ENCODE peak calls at places on chromosomes 1 and 21, in nine cellular contexts. One of them, this sample, is unnamed. For H3K4me1, the result is how much of the 10 kb centered on the place peaks cover.

GRCh38 chr1:210500831-210501230 is 172.1 kb downstream of the HHAT start:
- DNase-seq in left lung: no peak
- DNase-seq in ovary: no peak
- DNase-seq in mammary epithelial cell: no peak
- DNase-seq in suprapubic skin: no peak
- DNase-seq in heart right ventricle: no peak
- DNase-seq in IMR-90: peak
- DNase-seq in GM12878: no peak
- DNase-seq in cardiac muscle cell: no peak
- DNase-seq in this sample: no peak

GRCh38 chr1:110605901-110606783 is at the start of gene KCNA2:
- DNase-seq in left lung: peak
- DNase-seq in ovary: peak
- DNase-seq in mammary epithelial cell: no peak
- DNase-seq in suprapubic skin: no peak
- DNase-seq in heart right ventricle: peak
- DNase-seq in IMR-90: no peak
- DNase-seq in GM12878: no peak
- DNase-seq in cardiac muscle cell: peak
- DNase-seq in this sample: no peak

GRCh38 chr1:244583358-244583757 is 69.6 kb upstream of the DESI2 start:
- DNase-seq in left lung: no peak
- DNase-seq in ovary: no peak
- DNase-seq in mammary epithelial cell: no peak
- DNase-seq in suprapubic skin: no peak
- DNase-seq in heart right ventricle: no peak
- DNase-seq in IMR-90: no peak
- DNase-seq in GM12878: no peak
- DNase-seq in cardiac muscle cell: no peak
- DNase-seq in this sample: no peak

GRCh38 chr1:57254006-57254405 is 169.9 kb downstream of the DAB1 start:
- DNase-seq in left lung: no peak
- DNase-seq in ovary: no peak
- DNase-seq in mammary epithelial cell: peak
- DNase-seq in suprapubic skin: no peak
- DNase-seq in heart right ventricle: no peak
- DNase-seq in IMR-90: peak
- DNase-seq in GM12878: no peak
- DNase-seq in cardiac muscle cell: no peak
- DNase-seq in this sample: no peak

GRCh38 chr1:25006770-25007169 is 76.7 kb upstream of the RUNX3 start:
- DNase-seq in left lung: no peak
- DNase-seq in ovary: peak
- DNase-seq in mammary epithelial cell: no peak
- DNase-seq in suprapubic skin: no peak
- DNase-seq in heart right ventricle: no peak
- DNase-seq in IMR-90: peak
- DNase-seq in GM12878: no peak
- DNase-seq in cardiac muscle cell: peak
- DNase-seq in this sample: no peak

GRCh38 chr1:98677288-98677687 is 15.8 kb downstream of the SNX7 start:
- DNase-seq in left lung: no peak
- DNase-seq in ovary: no peak
- DNase-seq in mammary epithelial cell: peak
- DNase-seq in suprapubic skin: no peak
- DNase-seq in heart right ventricle: no peak
- DNase-seq in IMR-90: peak
- DNase-seq in GM12878: no peak
- DNase-seq in cardiac muscle cell: no peak
- DNase-seq in this sample: no peak

GRCh38 chr1:37741130-37741529 is 23.8 kb downstream of the EPHA10 start:
- DNase-seq in left lung: no peak
- DNase-seq in ovary: no peak
- DNase-seq in mammary epithelial cell: peak
- DNase-seq in suprapubic skin: no peak
- DNase-seq in heart right ventricle: no peak
- DNase-seq in IMR-90: peak
- DNase-seq in GM12878: no peak
- DNase-seq in cardiac muscle cell: no peak
- DNase-seq in this sample: no peak

GRCh38 chr1:112841825-112842224 is 114.2 kb downstream of the SLC16A1 start:
- DNase-seq in left lung: no peak
- DNase-seq in ovary: no peak
- DNase-seq in mammary epithelial cell: no peak
- DNase-seq in suprapubic skin: no peak
- DNase-seq in heart right ventricle: no peak
- DNase-seq in IMR-90: no peak
- DNase-seq in GM12878: peak
- DNase-seq in cardiac muscle cell: no peak
- DNase-seq in this sample: no peak

GRCh38 chr1:92784051-92784638 is 763 bp downstream of the EVI5 start:
- DNase-seq in left lung: no peak
- DNase-seq in ovary: no peak
- DNase-seq in mammary epithelial cell: peak
- DNase-seq in suprapubic skin: no peak
- DNase-seq in heart right ventricle: no peak
- DNase-seq in IMR-90: peak
- DNase-seq in GM12878: peak
- DNase-seq in cardiac muscle cell: peak
- DNase-seq in this sample: peak
- H3K4me1 ChIP-seq in left lung: under half
- H3K4me1 ChIP-seq in ovary: under half
- H3K4me1 ChIP-seq in mammary epithelial cell: under half
- H3K4me1 ChIP-seq in suprapubic skin: under half
- H3K4me1 ChIP-seq in heart right ventricle: under half
- H3K4me1 ChIP-seq in IMR-90: under half
- H3K4me1 ChIP-seq in GM12878: under half
- H3K4me1 ChIP-seq in cardiac muscle cell: under half
- H3K4me1 ChIP-seq in this sample: under half

DNA sequence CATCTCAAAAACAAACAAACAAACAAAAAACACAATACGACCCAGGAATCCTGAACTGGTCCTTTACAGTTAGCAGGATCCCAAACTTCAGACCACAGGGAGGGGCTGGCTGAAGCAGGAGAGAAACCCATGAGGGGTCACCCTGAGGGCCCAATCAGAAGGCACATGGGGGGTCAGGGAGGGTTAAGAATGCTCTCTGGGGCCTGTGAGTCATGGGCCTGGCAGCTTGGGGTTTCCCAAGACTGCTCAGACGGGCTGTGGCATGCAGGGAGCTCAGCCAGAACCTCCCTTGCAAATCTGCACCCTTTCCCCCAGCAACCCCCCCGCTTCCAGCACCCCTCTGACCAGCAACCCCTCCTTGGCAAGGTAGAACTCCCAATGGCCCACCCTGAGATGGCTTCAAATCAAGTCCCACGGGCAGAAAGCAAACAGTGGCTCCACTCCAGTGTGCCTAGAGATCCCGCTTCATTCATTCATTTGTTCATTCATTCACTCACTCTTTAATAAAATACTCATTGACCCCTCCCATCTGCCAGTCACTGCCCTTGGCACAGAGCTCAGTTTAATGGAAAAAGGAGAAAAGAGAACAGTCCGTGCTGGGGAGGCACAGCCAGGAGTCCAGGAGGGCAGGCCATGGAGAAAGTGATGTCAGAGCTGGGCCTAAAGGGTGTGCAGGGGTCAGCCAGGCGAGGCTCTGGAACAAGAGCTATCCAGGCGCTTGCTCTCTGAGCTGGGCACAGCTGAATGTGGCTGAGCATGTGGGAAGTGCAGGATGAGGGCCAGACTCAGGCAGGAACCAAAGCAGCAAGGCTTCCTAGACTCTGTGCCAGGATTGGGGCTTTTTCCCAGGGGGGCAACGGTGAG is 8.2 kb downstream of the UQCRHL start:
- DNase-seq in left lung: peak
- DNase-seq in ovary: peak
- DNase-seq in mammary epithelial cell: peak
- DNase-seq in suprapubic skin: peak
- DNase-seq in heart right ventricle: peak
- DNase-seq in IMR-90: peak
- DNase-seq in GM12878: no peak
- DNase-seq in cardiac muscle cell: no peak
- DNase-seq in this sample: peak
- H3K27ac ChIP-seq in left lung: peak
- H3K27ac ChIP-seq in ovary: no peak
- H3K27ac ChIP-seq in mammary epithelial cell: peak
- H3K27ac ChIP-seq in suprapubic skin: peak
- H3K27ac ChIP-seq in heart right ventricle: no peak
- H3K27ac ChIP-seq in IMR-90: peak
- H3K27ac ChIP-seq in GM12878: no peak
- H3K27ac ChIP-seq in cardiac muscle cell: no peak
- H3K27ac ChIP-seq in this sample: peak

GRCh38 chr21:33117268-33117888 is 47.4 kb downstream of the OLIG1 start:
- DNase-seq in left lung: no peak
- DNase-seq in ovary: no peak
- DNase-seq in mammary epithelial cell: no peak
- DNase-seq in suprapubic skin: no peak
- DNase-seq in heart right ventricle: no peak
- DNase-seq in IMR-90: no peak
- DNase-seq in GM12878: no peak
- DNase-seq in cardiac muscle cell: no peak
- DNase-seq in this sample: no peak

GRCh38 chr21:33112670-33113596 is 43.0 kb downstream of the OLIG1 start:
- DNase-seq in left lung: no peak
- DNase-seq in ovary: no peak
- DNase-seq in mammary epithelial cell: no peak
- DNase-seq in suprapubic skin: no peak
- DNase-seq in heart right ventricle: no peak
- DNase-seq in IMR-90: no peak
- DNase-seq in GM12878: no peak
- DNase-seq in cardiac muscle cell: no peak
- DNase-seq in this sample: no peak

GRCh38 chr21:33114276-33114675 is 44.3 kb downstream of the OLIG1 start:
- DNase-seq in left lung: no peak
- DNase-seq in ovary: no peak
- DNase-seq in mammary epithelial cell: no peak
- DNase-seq in suprapubic skin: no peak
- DNase-seq in heart right ventricle: no peak
- DNase-seq in IMR-90: no peak
- DNase-seq in GM12878: no peak
- DNase-seq in cardiac muscle cell: no peak
- DNase-seq in this sample: no peak

GRCh38 chr21:33116669-33117267 is 46.8 kb downstream of the OLIG1 start:
- DNase-seq in left lung: no peak
- DNase-seq in ovary: no peak
- DNase-seq in mammary epithelial cell: no peak
- DNase-seq in suprapubic skin: no peak
- DNase-seq in heart right ventricle: no peak
- DNase-seq in IMR-90: no peak
- DNase-seq in GM12878: no peak
- DNase-seq in cardiac muscle cell: no peak
- DNase-seq in this sample: no peak

DNA sequence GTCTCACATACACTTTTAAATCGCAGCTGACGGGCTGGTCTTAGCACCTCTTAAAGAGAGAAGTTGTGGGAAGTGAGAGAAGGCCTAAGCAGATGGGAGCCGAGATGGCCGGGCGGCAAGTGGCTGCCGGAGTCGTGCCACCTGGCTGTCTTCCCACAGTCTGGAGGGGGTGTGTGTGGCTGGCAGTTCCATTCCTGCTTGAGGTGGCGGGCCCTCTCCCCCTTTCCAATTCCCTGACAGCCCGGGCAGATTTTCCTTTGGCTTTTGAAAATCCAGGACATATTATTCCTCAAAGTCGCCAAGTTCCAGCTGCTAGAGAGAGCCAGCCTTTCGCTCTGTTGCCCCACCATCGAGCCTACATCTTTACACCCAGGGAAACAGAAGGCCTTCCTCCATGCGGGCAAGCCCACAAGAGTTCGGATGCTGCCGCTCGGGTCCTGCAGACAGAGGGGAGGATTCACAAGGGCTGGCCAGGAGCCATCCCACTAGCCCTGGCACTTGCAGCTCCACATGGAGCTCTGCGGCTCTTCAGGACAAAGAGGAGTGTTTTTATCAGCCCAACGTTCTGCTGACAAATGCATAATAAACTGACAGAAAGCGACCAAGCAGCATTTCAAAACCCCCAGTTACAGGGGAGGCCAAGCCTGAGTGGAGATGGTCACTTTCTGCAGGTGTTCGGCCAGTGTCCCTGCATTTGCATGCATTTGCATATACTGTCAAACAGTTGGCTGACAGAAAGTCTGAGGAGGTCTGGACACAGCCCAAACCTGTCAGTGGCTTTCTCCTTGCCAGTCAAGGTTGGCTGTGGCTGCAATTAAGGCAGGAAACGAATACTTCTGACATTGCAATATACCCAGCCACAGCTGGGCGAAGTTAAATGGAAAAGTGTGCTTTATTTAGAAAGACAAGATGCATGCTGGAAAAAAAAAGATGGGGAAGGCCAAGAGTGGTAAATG is 45.9 kb downstream of the OLIG1 start:
- DNase-seq in left lung: no peak
- DNase-seq in ovary: no peak
- DNase-seq in mammary epithelial cell: no peak
- DNase-seq in suprapubic skin: no peak
- DNase-seq in heart right ventricle: no peak
- DNase-seq in IMR-90: no peak
- DNase-seq in GM12878: no peak
- DNase-seq in cardiac muscle cell: no peak
- DNase-seq in this sample: no peak
- H3K4me3 ChIP-seq in left lung: no peak
- H3K4me3 ChIP-seq in ovary: no peak
- H3K4me3 ChIP-seq in mammary epithelial cell: no peak
- H3K4me3 ChIP-seq in suprapubic skin: no peak
- H3K4me3 ChIP-seq in heart right ventricle: no peak
- H3K4me3 ChIP-seq in IMR-90: no peak
- H3K4me3 ChIP-seq in GM12878: no peak
- H3K4me3 ChIP-seq in cardiac muscle cell: no peak
- H3K4me3 ChIP-seq in this sample: no peak

GRCh38 chr1:116287341-116288200 is 85.5 kb upstream of the ATP1A1 start:
- DNase-seq in left lung: no peak
- DNase-seq in ovary: no peak
- DNase-seq in mammary epithelial cell: no peak
- DNase-seq in suprapubic skin: no peak
- DNase-seq in heart right ventricle: no peak
- DNase-seq in IMR-90: no peak
- DNase-seq in GM12878: no peak
- DNase-seq in cardiac muscle cell: no peak
- DNase-seq in this sample: no peak

GRCh38 chr1:116290920-116291465 is 82.1 kb upstream of the ATP1A1 start:
- DNase-seq in left lung: no peak
- DNase-seq in ovary: no peak
- DNase-seq in mammary epithelial cell: no peak
- DNase-seq in suprapubic skin: no peak
- DNase-seq in heart right ventricle: no peak
- DNase-seq in IMR-90: no peak
- DNase-seq in GM12878: no peak
- DNase-seq in cardiac muscle cell: no peak
- DNase-seq in this sample: no peak

GRCh38 chr1:116288201-116288598 is 84.8 kb upstream of the ATP1A1 start:
- DNase-seq in left lung: no peak
- DNase-seq in ovary: no peak
- DNase-seq in mammary epithelial cell: no peak
- DNase-seq in suprapubic skin: no peak
- DNase-seq in heart right ventricle: no peak
- DNase-seq in IMR-90: no peak
- DNase-seq in GM12878: peak
- DNase-seq in cardiac muscle cell: no peak
- DNase-seq in this sample: no peak

GRCh38 chr1:116289219-116289618 is 83.8 kb upstream of the ATP1A1 start:
- DNase-seq in left lung: no peak
- DNase-seq in ovary: no peak
- DNase-seq in mammary epithelial cell: peak
- DNase-seq in suprapubic skin: no peak
- DNase-seq in heart right ventricle: no peak
- DNase-seq in IMR-90: no peak
- DNase-seq in GM12878: no peak
- DNase-seq in cardiac muscle cell: no peak
- DNase-seq in this sample: no peak

DNA sequence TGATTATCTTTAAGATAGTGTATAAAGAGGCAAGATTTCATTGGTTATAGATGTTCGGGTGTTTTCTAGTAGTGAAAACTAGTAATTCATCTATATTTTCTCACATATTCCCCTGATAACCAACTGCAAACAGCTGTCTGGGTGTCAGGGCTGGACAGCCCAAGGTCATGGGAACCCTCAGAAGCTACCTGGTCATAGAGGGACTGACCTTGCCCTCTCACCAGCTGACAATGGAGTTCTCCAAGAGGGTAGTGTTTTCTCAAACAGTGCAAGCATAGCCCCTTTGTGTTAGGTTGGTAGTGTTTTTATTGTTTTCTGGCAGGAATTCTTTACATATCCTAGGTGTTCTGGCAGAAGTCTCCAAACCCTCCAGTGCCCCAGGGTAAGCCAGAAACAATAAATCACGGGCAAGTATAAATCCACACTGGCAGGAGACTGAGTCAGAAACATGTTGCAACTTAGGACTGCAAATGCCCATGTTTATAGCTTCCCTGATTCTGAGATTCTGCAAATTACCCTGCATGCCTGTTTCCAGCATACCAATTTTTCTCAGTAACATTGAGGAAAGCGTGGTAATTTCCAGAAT is 82.9 kb upstream of the ATP1A1 start:
- DNase-seq in left lung: no peak
- DNase-seq in ovary: no peak
- DNase-seq in mammary epithelial cell: peak
- DNase-seq in suprapubic skin: no peak
- DNase-seq in heart right ventricle: no peak
- DNase-seq in IMR-90: no peak
- DNase-seq in GM12878: no peak
- DNase-seq in cardiac muscle cell: no peak
- DNase-seq in this sample: no peak
- H3K4me1 ChIP-seq in left lung: under half
- H3K4me1 ChIP-seq in ovary: under half
- H3K4me1 ChIP-seq in mammary epithelial cell: under half
- H3K4me1 ChIP-seq in suprapubic skin: under half
- H3K4me1 ChIP-seq in heart right ventricle: under half
- H3K4me1 ChIP-seq in IMR-90: under half
- H3K4me1 ChIP-seq in GM12878: under half
- H3K4me1 ChIP-seq in cardiac muscle cell: under half
- H3K4me1 ChIP-seq in this sample: under half

This sample was measured in lower lobe of right lung.